ENCODE peak calls at places on chromosomes 4 and X, in five cellular contexts. Z is neural progenitor cell, B is SK-N-SH, R is HCT116, I is PC-3. V is an unnamed sample.

GRCh38 chr4:2289311-2289954 is 27.5 kb upstream of the MXD4 start:
- DNase-seq in Z (no peak), B (no peak), I (no peak), R (no peak), V (no peak)

GRCh38 chr4:63632858-63633257 is 776.4 kb downstream of the TECRL start:
- DNase-seq in B (no peak), R (no peak), I (no peak), Z (no peak), V (no peak)

GRCh38 chr4:155935389-155935986 is 18.2 kb downstream of the CTSO start:
- DNase-seq in B (no peak), I (no peak), R (no peak), Z (no peak), V (no peak)

GRCh38 chr4:75042601-75043208 is 109.8 kb downstream of the PARM1 start:
- DNase-seq in R (no peak), B (no peak), I (no peak), Z (no peak), V (no peak)

GRCh38 chr4:127995776-127996175 is 30.6 kb downstream of the ABHD18 start:
- DNase-seq in Z (no peak), I (peak), B (no peak), R (no peak), V (no peak)

GRCh38 chr4:89939464-89939863 is 44.8 kb downstream of the MMRN1 start:
- DNase-seq in I (no peak), Z (no peak), R (no peak), B (no peak), V (peak)

GRCh38 chr4:11640584-11640983 is 211.9 kb upstream of the HS3ST1 start:
- DNase-seq in R (no peak), Z (no peak), B (no peak), I (peak), V (no peak)

GRCh38 chr4:31530555-31530954 is 810.4 kb downstream of the PCDH7 start:
- DNase-seq in R (no peak), Z (no peak), B (no peak), I (no peak), V (no peak)

GRCh38 chr4:98828801-98829200 is 100.1 kb downstream of the EIF4E start:
- DNase-seq in R (peak), Z (peak), I (peak), B (peak), V (no peak)

GRCh38 chrX:85905851-85906250 is 141.5 kb downstream of the CHM start:
- DNase-seq in B (no peak), R (no peak), Z (no peak), I (no peak), V (no peak)

GRCh38 chrX:129996120-129996519 is 13.7 kb downstream of the BCORL1 start:
- DNase-seq in Z (no peak), R (no peak), B (no peak), I (peak), V (no peak)

GRCh38 chr4:39062094-39062493 is at the start of gene KLHL5:
- DNase-seq in R (no peak), Z (peak), B (peak), I (no peak), V (no peak)

GRCh38 chr4:41418444-41418843 is 119.5 kb upstream of the LIMCH1 start:
- DNase-seq in I (peak), R (no peak), B (no peak), Z (peak), V (no peak)

GRCh38 chrX:1394731-1395501 is 3.0 kb upstream of the SLC25A6 start:
- DNase-seq in Z (no peak), R (no peak), B (no peak), I (no peak), V (no peak)

GRCh38 chr4:27008693-27009092 is 148.1 kb downstream of the STIM2 start:
- DNase-seq in B (no peak), I (no peak), R (no peak), Z (no peak), V (no peak)

GRCh38 chrX:133638285-133638684 is 223.0 kb upstream of the GPC4 start:
- DNase-seq in Z (no peak), B (no peak), I (peak), R (no peak), V (no peak)

GRCh38 chr4:2354127-2354526 is 64.3 kb downstream of the ZFYVE28 start:
- DNase-seq in I (no peak), B (peak), R (no peak), Z (peak), V (no peak)

GRCh38 chr4:73206236-73206635 is 52.4 kb downstream of the ANKRD17 start:
- DNase-seq in Z (no peak), I (no peak), B (no peak), R (no peak), V (no peak)

GRCh38 chr4:184648220-184649025 is 824 bp downstream of the CASP3 start:
- DNase-seq in R (no peak), B (peak), I (peak), Z (peak), V (peak)

GRCh38 chr4:2879026-2879425 is 35.4 kb downstream of the ADD1 start:
- DNase-seq in R (no peak), Z (no peak), B (no peak), I (no peak), V (no peak)

GRCh38 chr4:139655116-139655515 is 10.5 kb upstream of the MGST2 start:
- DNase-seq in Z (peak), R (no peak), I (peak), B (peak), V (no peak)

GRCh38 chr4:93478805-93479204 is 349.7 kb upstream of the ATOH1 start:
- DNase-seq in Z (no peak), I (peak), R (no peak), B (no peak), V (no peak)

GRCh38 chr4:60656171-60656570 is 544.0 kb upstream of the ADGRL3 start:
- DNase-seq in B (no peak), Z (no peak), I (peak), R (no peak), V (no peak)

DNA sequence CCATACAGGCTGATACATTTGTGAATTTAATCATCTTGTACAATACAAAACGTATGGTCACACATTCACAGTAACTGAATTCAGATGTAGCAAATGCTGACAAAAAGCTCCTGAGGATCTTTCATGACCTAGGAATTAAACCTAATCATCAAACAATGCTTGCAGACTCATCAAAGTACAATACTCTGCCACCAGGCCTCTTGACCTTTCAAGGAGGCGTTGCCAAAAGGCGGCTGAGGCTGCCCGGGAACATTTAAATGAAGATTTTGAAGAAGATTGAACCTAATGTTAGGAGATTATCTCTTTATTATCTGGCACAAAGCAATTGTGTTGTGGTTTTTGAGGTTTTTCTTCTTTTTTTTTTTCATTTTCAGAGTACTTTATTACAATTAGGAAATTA is 340.5 kb downstream of the GALNTL6 start:
- DNase-seq in Z (peak), B (no peak), I (no peak), R (no peak), V (no peak)
- TF ChIP-seq EZH2phosphoT487 in Z (peak), B (no peak), I (no peak), R (no peak), V (no peak)

GRCh38 chrX:103685396-103685795 is 1.1 kb downstream of the MORF4L2 start:
- DNase-seq in B (peak), I (no peak), R (no peak), Z (no peak), V (no peak)

GRCh38 chrX:103686199-103687072 is at the start of gene MORF4L2:
- DNase-seq in B (peak), R (peak), I (peak), Z (peak), V (peak)

GRCh38 chrX:103687696-103688191 is 1.2 kb upstream of the MORF4L2 start:
- DNase-seq in R (peak), B (peak), Z (peak), I (peak), V (peak)

GRCh38 chrX:103688949-103689348 is 2.5 kb upstream of the MORF4L2 start:
- DNase-seq in B (peak), Z (peak), R (no peak), I (peak), V (peak)

GRCh38 chrX:103687073-103687695 is 685 bp upstream of the MORF4L2 start:
- DNase-seq in R (peak), I (peak), Z (peak), B (peak), V (peak)
- TF ChIP-seq CTCF in R (peak), I (no peak), Z (peak), B (peak), V (peak)

DNA sequence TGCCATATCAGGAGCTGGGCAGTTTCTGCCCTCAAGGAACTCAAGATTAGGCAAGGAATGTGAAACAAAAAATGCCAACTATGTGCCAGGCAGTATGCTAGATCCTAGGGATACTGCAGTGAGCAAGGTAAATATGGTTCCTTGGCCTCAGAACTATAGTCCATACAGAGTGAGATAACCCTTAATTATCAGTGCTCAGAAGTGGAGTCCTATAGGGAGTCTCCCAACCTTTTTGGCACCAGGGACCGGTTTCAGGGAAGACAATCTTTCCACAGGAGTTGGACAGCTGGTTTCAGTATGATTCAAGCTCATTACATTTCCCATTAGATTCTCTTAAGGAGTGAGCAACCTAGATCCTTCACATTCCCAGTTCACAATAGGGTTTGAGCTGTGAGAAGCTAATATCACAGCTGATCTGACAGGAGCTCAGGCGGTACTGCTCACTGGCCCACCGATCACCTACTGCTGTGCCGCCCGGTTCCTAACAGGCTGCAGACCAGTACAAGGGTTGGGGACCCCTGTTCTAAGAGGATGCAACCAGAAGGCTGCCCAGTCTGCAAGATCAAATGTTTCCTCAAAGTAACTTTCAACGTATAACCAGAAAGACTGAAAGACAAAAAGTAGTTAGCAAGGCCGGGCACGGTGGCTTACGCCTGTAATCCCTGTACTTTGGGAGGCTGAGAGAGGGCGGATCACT is 1.7 kb upstream of the SRP72 start:
- DNase-seq in R (no peak), I (peak), Z (peak), B (no peak), V (peak)
- H3K9ac ChIP-seq in R (peak), I (peak), Z (peak), B (peak), V (no peak)

GRCh38 chrX:8846271-8846670 is 45.1 kb upstream of the FAM9A start:
- DNase-seq in Z (no peak), R (no peak), I (no peak), B (no peak), V (no peak)

GRCh38 chrX:8851487-8851886 is 50.3 kb upstream of the FAM9A start:
- DNase-seq in B (no peak), I (peak), Z (no peak), R (no peak), V (no peak)

GRCh38 chrX:8848921-8849320 is 47.7 kb upstream of the FAM9A start:
- DNase-seq in Z (no peak), R (no peak), B (no peak), I (peak), V (no peak)

GRCh38 chrX:8849945-8850344 is 48.8 kb upstream of the FAM9A start:
- DNase-seq in R (no peak), I (no peak), B (peak), Z (no peak), V (no peak)

DNA sequence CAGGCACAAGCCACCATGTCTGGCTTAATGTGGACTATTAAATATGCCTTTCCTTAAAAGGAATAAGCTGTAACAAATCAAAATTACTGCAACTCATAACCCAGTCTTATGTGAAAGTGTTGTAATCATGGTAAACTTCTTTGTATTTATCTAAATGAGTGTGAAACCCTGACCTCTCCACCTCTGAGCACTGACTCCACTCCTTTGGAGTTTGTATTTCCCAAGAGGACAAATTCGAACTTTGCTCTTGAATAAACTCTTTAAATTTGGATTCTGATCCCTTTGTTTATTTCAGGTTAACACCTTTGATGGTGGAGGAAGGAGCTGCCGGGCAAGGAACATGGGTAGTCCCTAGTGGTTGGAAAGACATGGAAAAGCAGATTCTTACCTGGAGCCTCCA is 48.3 kb upstream of the FAM9A start:
- DNase-seq in B (no peak), Z (no peak), R (no peak), I (peak), V (no peak)
- TF ChIP-seq EZH2phosphoT487 in B (no peak), Z (no peak), R (no peak), I (no peak), V (no peak)

GRCh38 chr4:146582864-146583263 is 55.8 kb upstream of the POU4F2 start:
- DNase-seq in I (peak), Z (peak), R (peak), B (no peak), V (no peak)
- TF ChIP-seq CTCF in I (peak), Z (peak), R (peak), B (peak), V (no peak)

GRCh38 chr4:159503243-159503642 is 400.4 kb downstream of the RAPGEF2 start:
- DNase-seq in I (peak), B (no peak), R (no peak), Z (peak), V (no peak)
- H3K9ac ChIP-seq in I (no peak), B (no peak), R (no peak), Z (no peak), V (no peak)

DNA sequence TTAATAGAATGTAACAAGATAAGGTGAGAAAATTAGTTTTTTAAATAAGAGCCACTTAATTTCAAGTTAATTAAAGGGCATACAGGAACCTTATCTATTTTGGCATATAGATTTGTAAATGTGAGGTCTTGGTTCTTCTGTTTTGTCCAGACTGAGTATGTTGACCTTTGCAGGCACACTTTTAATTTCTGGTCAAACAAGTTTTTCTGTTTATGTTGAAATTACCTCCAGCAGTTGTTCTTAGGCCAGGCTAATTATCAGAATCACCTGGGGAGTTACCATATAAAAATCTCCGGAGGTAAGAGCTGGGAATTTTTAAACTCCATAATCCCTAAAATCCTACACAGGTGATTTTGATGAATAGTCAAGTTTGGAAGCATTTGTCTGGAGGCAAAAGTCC is 227.4 kb upstream of the ANKRD50 start:
- DNase-seq in R (no peak), Z (no peak), I (peak), B (no peak), V (no peak)
- TF ChIP-seq EZH2phosphoT487 in R (no peak), Z (no peak), I (no peak), B (no peak), V (no peak)

V was measured in MM.1S.